ENCODE peak calls at places on chromosomes 2 and 18, in five cellular contexts. T, I, N, G and E are unnamed samples. For H3K9me3, the result is how much of the 10 kb centered on the place peaks cover.

GRCh38 chr2:197613509-197613987 is 61.8 kb downstream of the RFTN2 start:
- DNase-seq in T (peak), I (no peak), N (no peak), G (no peak), E (no peak)

GRCh38 chr2:660477-661214 is 16.6 kb downstream of the TMEM18 start:
- DNase-seq in T (no peak), I (peak), N (no peak), G (peak), E (no peak)

GRCh38 chr2:17538844-17539554 is 1.5 kb upstream of the VSNL1 start:
- DNase-seq in T (peak), I (peak), N (peak), G (peak), E (peak)

GRCh38 chr2:111924617-111925107 is 26.3 kb downstream of the MERTK start:
- DNase-seq in T (no peak), I (no peak), N (no peak), G (no peak), E (no peak)

GRCh38 chr2:26438526-26438925 is 36.8 kb downstream of the DRC1 start:
- DNase-seq in T (peak), I (no peak), N (peak), G (no peak), E (no peak)

GRCh38 chr2:101311390-101312019 is 3.0 kb upstream of the RNF149 start:
- DNase-seq in T (no peak), I (no peak), N (peak), G (no peak), E (no peak)

GRCh38 chr2:221981918-221982317 is 316.9 kb downstream of the PAX3 start:
- DNase-seq in T (no peak), I (no peak), N (no peak), G (no peak), E (no peak)

GRCh38 chr18:47737198-47737830 is 193.1 kb downstream of the SMAD2 start:
- DNase-seq in T (no peak), I (no peak), N (no peak), G (peak), E (no peak)

GRCh38 chr18:45248240-45248903 is 366.9 kb upstream of the SLC14A2 start:
- DNase-seq in T (peak), I (no peak), N (peak), G (no peak), E (no peak)

GRCh38 chr2:28142403-28142802 is 250.3 kb upstream of the FOSL2 start:
- DNase-seq in T (no peak), I (no peak), N (no peak), G (no peak), E (no peak)

GRCh38 chr2:18959952-18960717 is 370.8 kb upstream of the NT5C1B start:
- DNase-seq in T (peak), I (no peak), N (peak), G (no peak), E (no peak)

GRCh38 chr2:61328707-61329251 is 142.1 kb downstream of the USP34 start:
- DNase-seq in T (peak), I (no peak), N (no peak), G (no peak), E (no peak)

GRCh38 chr2:181892795-181893435 is 1.4 kb downstream of the ITPRID2 start:
- DNase-seq in T (peak), I (no peak), N (peak), G (no peak), E (no peak)

GRCh38 chr18:31666055-31666454 is 18.3 kb downstream of the B4GALT6 start:
- DNase-seq in T (no peak), I (no peak), N (no peak), G (no peak), E (no peak)

GRCh38 chr2:138291805-138292204 is 209.8 kb upstream of the SPOPL start:
- DNase-seq in T (no peak), I (no peak), N (no peak), G (no peak), E (no peak)

GRCh38 chr2:222174450-222174849 is 124.3 kb downstream of the PAX3 start:
- DNase-seq in T (no peak), I (peak), N (no peak), G (no peak), E (no peak)

GRCh38 chr2:177245010-177245422 is 19.5 kb downstream of the NFE2L2 start:
- DNase-seq in T (peak), I (no peak), N (no peak), G (no peak), E (no peak)

GRCh38 chr2:113157108-113157896 is 16.5 kb upstream of the PSD4 start:
- DNase-seq in T (no peak), I (peak), N (peak), G (peak), E (no peak)

GRCh38 chr2:179518891-179519290 is 254.3 kb upstream of the SESTD1 start:
- DNase-seq in T (no peak), I (no peak), N (no peak), G (no peak), E (no peak)

GRCh38 chr18:23355206-23355605 is 97.9 kb upstream of the RIOK3 start:
- DNase-seq in T (no peak), I (no peak), N (no peak), G (peak), E (no peak)

GRCh38 chr2:189676471-189676870 is 2.0 kb downstream of the ANKAR start:
- DNase-seq in T (peak), I (no peak), N (no peak), G (no peak), E (no peak)

GRCh38 chr18:36601316-36601715 is 227.5 kb downstream of the TPGS2 start:
- DNase-seq in T (no peak), I (no peak), N (no peak), G (no peak), E (no peak)

GRCh38 chr2:230924092-230924469 is 961 bp downstream of the GPR55 start:
- DNase-seq in T (no peak), I (no peak), N (no peak), G (no peak), E (no peak)

GRCh38 chr2:26809876-26810577 is 24.2 kb downstream of the CENPA start:
- DNase-seq in T (no peak), I (no peak), N (no peak), G (no peak), E (no peak)

GRCh38 chr2:141611143-141611571 is 519.7 kb downstream of the LRP1B start:
- DNase-seq in T (peak), I (no peak), N (no peak), G (no peak), E (no peak)

GRCh38 chr18:48838166-48838775 is 112.5 kb downstream of the SMAD7 start:
- DNase-seq in T (no peak), I (no peak), N (no peak), G (no peak), E (no peak)

GRCh38 chr2:144323946-144324345 is 196.0 kb downstream of the ZEB2 start:
- DNase-seq in T (no peak), I (no peak), N (no peak), G (no peak), E (no peak)

GRCh38 chr2:85961053-85961452 is 72.3 kb upstream of the ST3GAL5 start:
- DNase-seq in T (no peak), I (no peak), N (no peak), G (no peak), E (no peak)

GRCh38 chr2:45790157-45790723 is 138.8 kb downstream of the PRKCE start:
- DNase-seq in T (no peak), I (no peak), N (no peak), G (no peak), E (no peak)

GRCh38 chr18:34592961-34593382 is 117.1 kb upstream of the DTNA start:
- DNase-seq in T (peak), I (peak), N (no peak), G (peak), E (peak)

GRCh38 chr2:196758474-196759377 is 40.8 kb downstream of the GTF3C3 start:
- DNase-seq in T (peak), I (no peak), N (no peak), G (no peak), E (no peak)

GRCh38 chr2:130744287-130745117 is 10.8 kb upstream of the AMER3 start:
- DNase-seq in T (no peak), I (peak), N (no peak), G (peak), E (no peak)

GRCh38 chr2:241315879-241316700 is at the start of gene SEPTIN2:
- DNase-seq in T (peak), I (no peak), N (peak), G (peak), E (no peak)

GRCh38 chr2:25168256-25169072 is at the start of gene POMC:
- DNase-seq in T (peak), I (peak), N (peak), G (peak), E (no peak)

DNA sequence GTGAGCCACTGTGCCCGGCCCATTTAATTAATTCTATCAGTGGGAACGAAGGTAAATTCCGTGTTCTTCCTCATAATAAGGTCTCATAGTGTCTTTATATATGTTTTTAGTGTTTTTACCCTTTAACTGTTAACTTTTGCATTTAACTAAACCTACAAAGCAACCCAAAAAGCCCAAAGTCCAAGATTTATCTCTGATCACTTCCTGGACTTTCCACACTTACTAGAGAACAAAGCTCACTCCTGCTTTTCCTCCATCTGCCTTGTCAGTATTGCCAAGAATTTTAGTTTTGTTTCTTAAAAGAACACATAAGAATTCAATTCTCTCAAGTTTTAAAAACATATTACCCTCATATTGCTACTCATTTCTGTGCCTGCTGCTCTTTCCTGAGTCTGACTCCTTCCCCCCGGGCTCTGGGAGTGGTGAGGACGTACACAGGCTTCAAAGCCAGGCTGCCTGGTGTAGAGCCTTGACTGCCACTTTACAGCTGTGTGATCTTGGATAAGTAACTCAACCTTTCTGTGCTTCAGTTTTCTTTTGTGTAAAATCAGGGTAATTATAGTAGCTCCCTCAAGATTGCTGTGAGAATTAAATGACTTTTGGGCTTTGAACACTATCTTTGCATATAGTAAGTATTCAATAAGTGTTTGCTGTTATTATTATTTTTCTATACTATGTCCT is 24.9 kb upstream of the GPR155 start:
- DNase-seq in T (no peak), I (no peak), N (no peak), G (no peak), E (no peak)
- H3K9me3 ChIP-seq in T (under half), I (under half), N (under half), G (under half), E (under half)

DNA sequence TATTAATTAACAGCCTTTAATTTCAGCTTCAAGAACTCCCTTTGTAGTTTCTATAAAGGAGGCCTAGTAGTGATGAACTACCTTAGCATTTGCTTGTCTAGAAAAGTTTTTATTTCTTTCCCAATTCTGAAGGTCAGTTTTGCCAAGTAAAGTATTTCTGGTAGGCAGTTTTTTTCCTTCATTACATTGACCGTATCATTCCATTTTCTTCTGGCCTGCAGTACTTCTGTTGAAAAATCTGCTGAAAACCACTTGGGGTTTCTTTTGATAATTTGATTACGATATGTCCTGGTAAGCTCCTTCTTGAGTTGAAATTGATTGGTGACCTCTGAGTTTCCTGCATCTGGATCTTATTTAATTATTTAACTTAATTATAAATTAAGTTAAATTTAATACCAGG is 691.8 kb downstream of the TSN start:
- DNase-seq in T (no peak), I (no peak), N (no peak), G (no peak), E (no peak)
- H3K14ac ChIP-seq in T (no peak), I (no peak), N (no peak), G (no peak), E (no peak)

GRCh38 chr2:6846540-6846939 is 19.2 kb downstream of the CMPK2 start:
- DNase-seq in T (no peak), I (no peak), N (no peak), G (no peak), E (no peak)

GRCh38 chr2:6846967-6847695 is 18.6 kb downstream of the CMPK2 start:
- DNase-seq in T (no peak), I (no peak), N (peak), G (no peak), E (no peak)

GRCh38 chr2:6855860-6856547 is 9.7 kb downstream of the CMPK2 start:
- DNase-seq in T (no peak), I (no peak), N (peak), G (no peak), E (no peak)

GRCh38 chr2:6856548-6856920 is 9.2 kb downstream of the CMPK2 start:
- DNase-seq in T (no peak), I (no peak), N (no peak), G (no peak), E (no peak)

GRCh38 chr2:6852210-6852609 is 13.5 kb downstream of the CMPK2 start:
- DNase-seq in T (no peak), I (no peak), N (no peak), G (no peak), E (no peak)
- H3K9me3 ChIP-seq in T (under half), I (under half), N (under half), G (under half), E (under half)

DNA sequence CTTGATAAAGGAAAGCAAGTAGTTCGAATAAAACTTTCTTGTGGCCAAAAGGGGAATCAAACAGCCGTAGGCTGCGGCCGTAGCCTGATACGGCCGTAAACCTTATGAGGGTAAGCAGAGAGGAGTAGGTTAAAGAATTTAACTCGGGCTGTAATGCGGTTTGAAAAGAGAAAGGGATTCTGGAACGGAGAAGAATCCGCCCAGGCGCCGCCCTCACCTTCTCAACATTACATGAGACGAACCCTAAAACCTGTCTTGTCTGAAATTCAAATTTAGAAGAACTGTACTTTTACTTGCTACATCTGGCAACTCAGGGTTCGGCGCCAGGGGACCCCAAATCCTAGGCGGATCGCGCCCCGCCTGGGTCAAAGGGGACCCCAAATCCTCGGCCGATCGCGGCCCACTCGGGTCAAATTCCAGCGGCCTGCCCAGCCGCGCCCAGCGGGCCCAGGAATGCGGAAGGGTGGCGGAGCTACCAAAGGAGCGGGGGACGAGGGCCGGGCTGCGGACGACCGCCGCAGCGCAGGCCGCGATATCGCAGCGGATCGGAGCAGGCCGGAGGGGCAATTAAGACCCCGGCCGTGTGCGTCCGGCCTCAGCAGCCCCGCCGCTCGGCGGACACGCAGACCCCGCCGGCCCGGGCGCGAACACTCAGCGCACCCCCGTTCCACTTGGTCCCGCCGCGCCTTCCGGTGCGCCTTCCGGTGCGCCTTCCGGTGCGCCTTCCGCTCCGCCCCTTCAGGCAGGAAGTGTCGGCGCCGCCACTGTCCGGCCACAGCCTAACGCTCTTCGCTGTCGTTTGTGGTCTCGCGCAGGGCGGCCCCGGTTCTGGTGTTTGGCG is at the start of gene MYL12B:
- DNase-seq in T (peak), I (peak), N (peak), G (peak), E (peak)
- H3K14ac ChIP-seq in T (peak), I (peak), N (peak), G (peak), E (peak)